ENCODE peak calls at places on chromosomes 4 and X, in five cellular contexts. S is ascending aorta; U is activated CD8-positive, alpha-beta T cell treated with anti-CD3 and anti-CD28 coated beads for 36 hours; H is endothelial cell; Y is mucosa of descending colon. R is an unnamed sample.

GRCh38 chrX:13001097-13001496 is 26.2 kb downstream of the TMSB4X start:
- DNase-seq in S (no peak), U (no peak), H (no peak), Y (no peak), R (no peak)

GRCh38 chr4:111961806-111962205 is 183.4 kb upstream of the FAM241A start:
- DNase-seq in S (no peak), U (no peak), H (no peak), Y (no peak), R (no peak)

GRCh38 chr4:107037188-107037587 is 1.1 kb upstream of the DKK2 start:
- DNase-seq in S (peak; percentile 68), U (peak; percentile 11), H (peak; percentile 72), Y (peak; percentile 17), R (no peak)

GRCh38 chrX:53288173-53288572 is 6.8 kb upstream of the IQSEC2 start:
- DNase-seq in S (peak; percentile 67), U (peak; percentile 20), H (no peak), Y (no peak), R (no peak)

GRCh38 chr4:79241846-79242245 is 84.0 kb downstream of the NAA11 start:
- DNase-seq in S (no peak), U (no peak), H (no peak), Y (no peak), R (peak; percentile 4)

GRCh38 chrX:153510383-153510782 is 7.1 kb upstream of the ATP2B3 start:
- DNase-seq in S (no peak), U (no peak), H (no peak), Y (no peak), R (no peak)

GRCh38 chr4:116122131-116122530 is 963.2 kb downstream of the TRAM1L1 start:
- DNase-seq in S (no peak), U (no peak), H (no peak), Y (no peak), R (no peak)

GRCh38 chr4:58191086-58191485 is 1080.9 kb upstream of the IGFBP7 start:
- DNase-seq in S (no peak), U (no peak), H (no peak), Y (no peak), R (no peak)

GRCh38 chr4:109750652-109751244 is 20.9 kb upstream of the PLA2G12A start:
- DNase-seq in S (no peak), U (no peak), H (no peak), Y (no peak), R (no peak)

GRCh38 chr4:35950442-35950841 is 293.9 kb downstream of the ARAP2 start:
- DNase-seq in S (no peak), U (no peak), H (no peak), Y (no peak), R (no peak)

GRCh38 chrX:37380920-37381319 is 31.8 kb downstream of the PRRG1 start:
- DNase-seq in S (no peak), U (no peak), H (no peak), Y (peak; percentile 54), R (no peak)

GRCh38 chr4:186074189-186074588 is 5.2 kb downstream of the TLR3 start:
- DNase-seq in S (no peak), U (no peak), H (no peak), Y (no peak), R (no peak)

GRCh38 chr4:152100378-152101201 is 339.8 kb upstream of the GATB start:
- DNase-seq in S (no peak), U (peak; percentile 88), H (no peak), Y (peak; percentile 43), R (no peak)

GRCh38 chr4:119697887-119698393 is 69.3 kb upstream of the PDE5A start:
- DNase-seq in S (no peak), U (no peak), H (no peak), Y (no peak), R (no peak)

GRCh38 chrX:41457618-41458192 is 10.6 kb downstream of the NYX start:
- DNase-seq in S (no peak), U (peak; percentile 36), H (no peak), Y (no peak), R (no peak)

GRCh38 chrX:132505116-132505515 is 16.3 kb upstream of the MBNL3 start:
- DNase-seq in S (no peak), U (no peak), H (no peak), Y (peak; percentile 43), R (no peak)

GRCh38 chrX:56219702-56220101 is 12.5 kb upstream of the KLF8 start:
- DNase-seq in S (no peak), U (no peak), H (no peak), Y (peak; percentile 5), R (no peak)

GRCh38 chr4:165360041-165360782 is 18.6 kb upstream of the CPE start:
- DNase-seq in S (no peak), U (no peak), H (no peak), Y (no peak), R (no peak)

GRCh38 chr4:165351359-165352130 is 24.1 kb downstream of the MSMO1 start:
- DNase-seq in S (no peak), U (peak; percentile 26), H (no peak), Y (peak; percentile 9), R (no peak)

GRCh38 chr4:165359501-165359900 is 19.3 kb upstream of the CPE start:
- DNase-seq in S (no peak), U (no peak), H (no peak), Y (no peak), R (no peak)

GRCh38 chr4:165360985-165361678 is 17.7 kb upstream of the CPE start:
- DNase-seq in S (no peak), U (no peak), H (no peak), Y (no peak), R (no peak)

DNA sequence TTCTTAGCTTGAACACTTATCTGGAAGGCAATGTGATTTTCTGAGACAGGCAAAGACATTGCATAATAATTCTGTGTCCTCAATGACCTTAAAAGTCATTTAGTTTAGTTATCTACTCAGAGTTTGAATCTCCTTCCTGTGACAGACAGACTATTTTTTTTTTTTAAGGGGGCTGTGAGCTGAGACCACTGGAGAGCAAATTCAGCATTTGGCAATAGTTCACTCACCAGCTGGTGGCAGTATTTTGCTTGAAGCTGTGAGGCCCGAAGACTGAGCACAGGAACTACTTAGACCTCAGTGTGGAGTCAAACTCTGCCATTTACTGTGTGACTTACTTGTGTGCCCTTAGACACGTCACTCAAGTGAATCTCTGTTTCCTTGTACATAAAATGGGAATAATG is 22.9 kb upstream of the CPE start:
- DNase-seq in S (no peak), U (peak; percentile 51), H (peak; percentile 38), Y (peak; percentile 38), R (no peak)
- TF ChIP-seq CTCF in S (peak; percentile 36), U (peak; percentile 29), H (no peak), Y (no peak), R (peak; percentile 32)

DNA sequence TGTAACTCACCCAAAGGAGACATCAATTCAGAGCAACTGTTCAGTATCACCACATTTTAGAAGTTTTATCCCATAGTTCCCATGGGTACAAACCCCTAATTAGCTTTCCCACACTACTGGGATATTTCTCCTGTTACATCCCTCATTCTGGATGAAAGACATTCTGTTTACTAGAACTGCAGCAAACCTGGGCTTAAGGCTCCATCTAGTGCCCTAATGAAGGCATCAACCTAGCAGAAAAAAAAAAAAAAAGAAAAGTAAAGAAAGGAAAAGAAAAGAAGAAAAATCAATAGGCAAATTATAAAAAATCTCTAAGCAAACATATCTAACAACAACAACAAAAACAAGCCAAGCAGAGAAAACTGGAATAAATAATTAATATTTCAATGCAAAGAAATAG is 133.7 kb upstream of the CPXCR1 start:
- DNase-seq in S (no peak), U (no peak), H (peak; percentile 5), Y (no peak), R (no peak)
- TF ChIP-seq CTCF in S (no peak), U (no peak), H (peak; percentile 29), Y (no peak), R (no peak)

GRCh38 chrX:21383546-21383945 is 9.3 kb downstream of the CNKSR2 start:
- DNase-seq in S (no peak), U (no peak), H (no peak), Y (no peak), R (no peak)

GRCh38 chrX:21384178-21384577 is 10.0 kb downstream of the CNKSR2 start:
- DNase-seq in S (no peak), U (no peak), H (no peak), Y (no peak), R (no peak)

DNA sequence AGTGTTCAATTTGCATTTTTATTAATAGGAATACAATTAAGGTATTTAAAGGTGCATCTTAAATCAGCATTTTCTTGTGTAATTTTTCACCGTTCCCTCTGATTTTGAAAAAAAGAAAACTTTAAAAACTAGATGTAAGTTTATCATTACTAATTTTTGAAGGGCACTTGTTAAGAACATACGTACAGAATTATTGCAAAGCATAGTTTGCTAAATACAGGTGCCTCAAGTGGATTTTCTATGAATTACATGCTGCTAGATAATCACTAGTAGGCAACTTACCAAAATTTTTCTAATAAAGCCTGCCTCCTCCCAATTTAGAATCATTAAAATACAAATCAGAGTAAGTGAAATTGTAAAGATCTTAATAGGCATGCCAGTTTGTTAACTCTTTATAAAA is 8.5 kb downstream of the CNKSR2 start:
- DNase-seq in S (no peak), U (no peak), H (no peak), Y (no peak), R (no peak)
- TF ChIP-seq CTCF in S (no peak), U (peak; percentile 28), H (peak; percentile 27), Y (no peak), R (no peak)

DNA sequence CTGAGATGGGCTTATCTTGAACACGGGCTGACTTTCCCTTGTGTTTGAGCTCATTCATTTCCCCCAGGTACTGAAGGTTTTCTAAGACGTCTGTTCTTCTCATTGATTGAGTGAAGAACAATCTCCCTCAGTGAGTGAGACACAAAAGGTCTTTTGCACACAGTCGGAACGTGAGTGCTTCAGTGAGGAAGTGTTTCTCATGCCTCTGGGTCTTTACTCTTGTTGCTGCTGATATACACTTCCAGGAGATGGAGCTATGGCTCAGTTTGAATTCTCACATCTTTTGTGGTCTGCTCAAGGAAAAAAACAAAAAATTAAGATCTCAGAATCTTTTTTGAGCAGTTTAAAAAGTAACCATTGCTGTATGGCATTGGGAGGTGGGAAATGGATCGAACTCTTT is 981.9 kb upstream of the TENM3 start:
- DNase-seq in S (no peak), U (no peak), H (peak; percentile 18), Y (no peak), R (peak; percentile 3)
- TF ChIP-seq CTCF in S (no peak), U (no peak), H (no peak), Y (no peak), R (peak; percentile 12)

DNA sequence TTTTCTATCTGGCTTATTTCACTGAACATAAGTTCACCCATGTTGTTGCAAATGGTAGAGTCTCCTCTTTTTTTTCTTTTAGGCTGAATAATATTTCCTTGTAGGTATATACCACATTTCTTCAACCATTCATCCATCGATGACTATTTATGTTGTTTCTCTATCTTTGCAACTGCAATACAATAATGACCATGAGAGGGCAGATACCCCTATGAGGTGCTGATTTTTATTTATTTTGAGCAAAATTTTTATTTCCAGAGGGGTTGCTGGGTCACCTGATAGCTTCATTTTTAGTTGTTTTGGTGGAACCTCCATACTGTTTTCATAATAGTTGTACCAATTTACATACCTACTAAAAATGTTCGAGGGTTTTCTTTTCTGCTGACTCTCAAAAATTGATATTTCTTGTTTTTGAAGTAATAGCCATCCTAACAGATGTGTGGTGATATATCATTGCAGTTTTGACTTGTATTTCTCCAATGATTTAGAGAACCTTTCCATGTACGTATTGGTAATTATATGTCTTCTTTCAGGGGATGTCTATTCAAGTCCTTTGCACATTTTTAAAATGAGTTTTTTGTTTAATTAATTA is 1697.0 kb downstream of the PCDH7 start:
- DNase-seq in S (no peak), U (no peak), H (no peak), Y (no peak), R (no peak)
- TF ChIP-seq CTCF in S (no peak), U (no peak), H (peak; percentile 69), Y (no peak), R (no peak)

GRCh38 chrX:16765618-16766017 is 20.6 kb upstream of the TXLNG start:
- DNase-seq in S (no peak), U (no peak), H (no peak), Y (no peak), R (no peak)

GRCh38 chrX:16762579-16762978 is 23.7 kb upstream of the TXLNG start:
- DNase-seq in S (no peak), U (no peak), H (no peak), Y (no peak), R (no peak)
- TF ChIP-seq CTCF in S (no peak), U (no peak), H (no peak), Y (no peak), R (no peak)